ENCODE peak calls at places on chromosomes 2 and 18, in eight cellular contexts. Q, S, H, K, U, B, D and O are unnamed samples.

GRCh38 chr2:226475650-226476049 is 324.0 kb downstream of the IRS1 start:
- DNase-seq in H (no peak), B (no peak), K (no peak), D (peak; percentile 84), Q (peak; percentile 88), S (peak; percentile 22), U (no peak), O (no peak)

GRCh38 chr18:56333846-56334245 is 304.5 kb downstream of the TXNL1 start:
- DNase-seq in S (no peak), Q (no peak), B (no peak), K (no peak), U (no peak), H (no peak), D (no peak), O (no peak)

GRCh38 chr2:150156415-150156814 is 331.1 kb downstream of the RND3 start:
- DNase-seq in K (no peak), S (peak; percentile 49), B (no peak), D (no peak), H (no peak), U (no peak), Q (no peak), O (no peak)

GRCh38 chr2:19356545-19357382 is 1.7 kb downstream of the OSR1 start:
- DNase-seq in U (peak; percentile 22), H (no peak), K (no peak), D (no peak), S (no peak), B (no peak), Q (peak; percentile 29), O (no peak)

GRCh38 chr2:241579281-241579680 is 20.7 kb downstream of the BOK start:
- DNase-seq in Q (no peak), D (no peak), U (no peak), B (no peak), K (no peak), H (no peak), S (no peak), O (peak; percentile 33)

GRCh38 chr2:240161087-240161750 is 20.8 kb upstream of the OTOS start:
- DNase-seq in K (peak; percentile 11), D (no peak), S (no peak), H (no peak), B (no peak), U (no peak), Q (no peak), O (peak; percentile 55)

GRCh38 chr2:160225722-160226121 is 25.6 kb upstream of the ITGB6 start:
- DNase-seq in K (no peak), H (no peak), S (no peak), B (no peak), Q (no peak), D (no peak), U (no peak), O (no peak)

GRCh38 chr2:6975988-6976387 is 58.8 kb downstream of the RNF144A start:
- DNase-seq in U (no peak), B (no peak), K (no peak), Q (no peak), H (no peak), D (peak; percentile 66), S (peak; percentile 45), O (no peak)

GRCh38 chr2:182330451-182331325 is 96.1 kb downstream of the PDE1A start:
- DNase-seq in D (peak; percentile 60), H (no peak), Q (peak; percentile 38), K (no peak), B (no peak), S (no peak), U (no peak), O (no peak)

GRCh38 chr2:240855670-240856069 is 13.0 kb upstream of the AGXT start:
- DNase-seq in K (no peak), S (no peak), Q (no peak), U (no peak), D (no peak), H (no peak), B (no peak), O (no peak)

GRCh38 chr2:55771612-55772011 is 78.0 kb upstream of the PNPT1 start:
- DNase-seq in U (no peak), D (peak; percentile 58), K (no peak), S (no peak), Q (peak; percentile 78), B (no peak), H (no peak), O (no peak)

GRCh38 chr2:157759855-157760254 is 116.3 kb downstream of the ACVR1 start:
- DNase-seq in Q (no peak), K (no peak), S (no peak), B (no peak), D (no peak), H (no peak), U (no peak), O (no peak)

GRCh38 chr2:8053241-8053640 is 628.6 kb upstream of the ID2 start:
- DNase-seq in D (no peak), K (no peak), Q (no peak), S (no peak), B (no peak), H (no peak), U (no peak), O (no peak)

GRCh38 chr18:37266290-37266689 is 299.3 kb downstream of the CELF4 start:
- DNase-seq in Q (no peak), D (no peak), K (no peak), H (no peak), B (no peak), U (no peak), S (no peak), O (no peak)

GRCh38 chr18:46468431-46469180 is 188.4 kb downstream of the LOXHD1 start:
- DNase-seq in U (no peak), K (no peak), Q (no peak), H (no peak), S (no peak), B (no peak), D (no peak), O (no peak)

GRCh38 chr2:98769784-98770183 is 38.9 kb upstream of the MGAT4A start:
- DNase-seq in K (no peak), H (no peak), B (peak; percentile 29), Q (no peak), D (no peak), U (no peak), S (no peak), O (no peak)

GRCh38 chr2:36146765-36147164 is 208.8 kb upstream of the CRIM1 start:
- DNase-seq in S (no peak), U (no peak), K (no peak), B (no peak), H (no peak), D (no peak), Q (no peak), O (no peak)

GRCh38 chr2:19685713-19686112 is 216.1 kb downstream of the TTC32 start:
- DNase-seq in H (no peak), D (peak; percentile 16), K (no peak), B (no peak), U (no peak), S (no peak), Q (no peak), O (no peak)

GRCh38 chr2:70902067-70902442 is 33.6 kb upstream of the ATP6V1B1 start:
- DNase-seq in Q (no peak), B (no peak), H (no peak), K (no peak), D (no peak), S (peak; percentile 32), U (no peak), O (no peak)

GRCh38 chr18:67766930-67767329 is 250.4 kb upstream of the DSEL start:
- DNase-seq in S (no peak), H (no peak), K (no peak), B (no peak), Q (peak; percentile 93), U (no peak), D (peak; percentile 98), O (no peak)

GRCh38 chr18:7476386-7476785 is 90.7 kb upstream of the PTPRM start:
- DNase-seq in H (no peak), Q (no peak), B (no peak), U (no peak), D (no peak), S (no peak), K (no peak), O (no peak)

GRCh38 chr18:75267643-75268184 is 57.1 kb downstream of the TSHZ1 start:
- DNase-seq in S (no peak), B (no peak), U (no peak), Q (no peak), K (no peak), D (no peak), H (no peak), O (no peak)

GRCh38 chr2:68418855-68419254 is 48.2 kb downstream of the FBXO48 start:
- DNase-seq in U (no peak), Q (no peak), S (no peak), K (no peak), H (no peak), B (no peak), D (no peak), O (peak; percentile 32)

GRCh38 chr2:8662239-8662879 is 19.5 kb upstream of the ID2 start:
- DNase-seq in B (no peak), K (no peak), Q (peak; percentile 90), H (no peak), D (peak; percentile 75), S (peak; percentile 89), U (no peak), O (peak; percentile 46)

GRCh38 chr2:189657867-189658266 is 3.4 kb upstream of the ASNSD1 start:
- DNase-seq in H (no peak), S (peak; percentile 72), U (no peak), B (peak; percentile 45), D (peak; percentile 96), K (no peak), Q (no peak), O (no peak)

GRCh38 chr18:22466608-22467390 is 49.1 kb upstream of the CTAGE1 start:
- DNase-seq in S (peak; percentile 73), Q (peak; percentile 73), D (peak; percentile 83), B (no peak), U (no peak), K (no peak), H (no peak), O (no peak)

GRCh38 chr2:107025291-107025857 is 139.4 kb upstream of the ST6GAL2 start:
- DNase-seq in H (no peak), S (no peak), U (no peak), D (no peak), B (no peak), K (no peak), Q (no peak), O (no peak)